ENCODE peak calls at places on chromosomes 1 and 21, in seven cellular contexts. O, U, I, Z, J, T and M are unnamed samples.

GRCh38 chr1:32077451-32077850 is 4.7 kb downstream of the TMEM39B start:
- DNase-seq in O (no peak), U (no peak), I (no peak), Z (no peak), J (no peak), T (no peak), M (no peak)

GRCh38 chr21:25368531-25368930 is 238.8 kb downstream of the MRPL39 start:
- DNase-seq in O (no peak), U (no peak), I (no peak), Z (no peak), J (no peak), T (no peak), M (no peak)

GRCh38 chr1:99481391-99481996 is 164.4 kb upstream of the PALMD start:
- DNase-seq in O (no peak), U (peak; percentile 67), I (no peak), Z (no peak), J (no peak), T (peak; percentile 2), M (peak; percentile 33)

GRCh38 chr1:74952786-74953185 is 181.4 kb upstream of the LHX8 start:
- DNase-seq in O (no peak), U (no peak), I (no peak), Z (no peak), J (no peak), T (no peak), M (no peak)

GRCh38 chr1:35569956-35570355 is 3.2 kb upstream of the TFAP2E start:
- DNase-seq in O (no peak), U (no peak), I (no peak), Z (no peak), J (no peak), T (no peak), M (no peak)

GRCh38 chr1:101769520-101769919 is 227.2 kb downstream of the OLFM3 start:
- DNase-seq in O (no peak), U (no peak), I (no peak), Z (no peak), J (no peak), T (no peak), M (no peak)

GRCh38 chr1:42456010-42456753 is at the start of the genes PPCS and ZMYND12:
- DNase-seq in O (no peak), U (peak; percentile 70), I (peak; percentile 83), Z (peak; percentile 92), J (peak; percentile 95), T (peak; percentile 62), M (peak; percentile 83)

GRCh38 chr1:19824541-19824940 is 9.5 kb upstream of the RNF186 start:
- DNase-seq in O (no peak), U (no peak), I (no peak), Z (no peak), J (no peak), T (no peak), M (no peak)

GRCh38 chr1:180586671-180587155 is 27.9 kb downstream of the OVAAL start:
- DNase-seq in O (peak; percentile 89), U (peak; percentile 55), I (no peak), Z (no peak), J (peak; percentile 79), T (peak; percentile 52), M (no peak)

GRCh38 chr21:42474043-42474831 is 21.8 kb downstream of the RSPH1 start:
- DNase-seq in O (peak; percentile 72), U (no peak), I (no peak), Z (no peak), J (peak; percentile 93), T (peak; percentile 68), M (no peak)

GRCh38 chr21:37496972-37497371 is 130.4 kb downstream of the DYRK1A start:
- DNase-seq in O (no peak), U (no peak), I (no peak), Z (no peak), J (no peak), T (no peak), M (no peak)

GRCh38 chr1:116334015-116334547 is 39.0 kb upstream of the ATP1A1 start:
- DNase-seq in O (no peak), U (peak; percentile 29), I (no peak), Z (no peak), J (peak; percentile 76), T (no peak), M (no peak)

GRCh38 chr1:1754051-1754815 is 24.0 kb downstream of the NADK start:
- DNase-seq in O (no peak), U (no peak), I (no peak), Z (no peak), J (peak; percentile 73), T (no peak), M (no peak)

GRCh38 chr1:1755426-1755825 is 22.8 kb downstream of the NADK start:
- DNase-seq in O (no peak), U (no peak), I (no peak), Z (no peak), J (peak; percentile 71), T (no peak), M (no peak)

GRCh38 chr1:1753607-1754005 is 24.7 kb downstream of the NADK start:
- DNase-seq in O (no peak), U (no peak), I (no peak), Z (no peak), J (peak; percentile 70), T (no peak), M (no peak)

GRCh38 chr1:1752190-1752589 is 26.1 kb downstream of the NADK start:
- DNase-seq in O (no peak), U (no peak), I (no peak), Z (no peak), J (peak; percentile 54), T (no peak), M (no peak)

DNA sequence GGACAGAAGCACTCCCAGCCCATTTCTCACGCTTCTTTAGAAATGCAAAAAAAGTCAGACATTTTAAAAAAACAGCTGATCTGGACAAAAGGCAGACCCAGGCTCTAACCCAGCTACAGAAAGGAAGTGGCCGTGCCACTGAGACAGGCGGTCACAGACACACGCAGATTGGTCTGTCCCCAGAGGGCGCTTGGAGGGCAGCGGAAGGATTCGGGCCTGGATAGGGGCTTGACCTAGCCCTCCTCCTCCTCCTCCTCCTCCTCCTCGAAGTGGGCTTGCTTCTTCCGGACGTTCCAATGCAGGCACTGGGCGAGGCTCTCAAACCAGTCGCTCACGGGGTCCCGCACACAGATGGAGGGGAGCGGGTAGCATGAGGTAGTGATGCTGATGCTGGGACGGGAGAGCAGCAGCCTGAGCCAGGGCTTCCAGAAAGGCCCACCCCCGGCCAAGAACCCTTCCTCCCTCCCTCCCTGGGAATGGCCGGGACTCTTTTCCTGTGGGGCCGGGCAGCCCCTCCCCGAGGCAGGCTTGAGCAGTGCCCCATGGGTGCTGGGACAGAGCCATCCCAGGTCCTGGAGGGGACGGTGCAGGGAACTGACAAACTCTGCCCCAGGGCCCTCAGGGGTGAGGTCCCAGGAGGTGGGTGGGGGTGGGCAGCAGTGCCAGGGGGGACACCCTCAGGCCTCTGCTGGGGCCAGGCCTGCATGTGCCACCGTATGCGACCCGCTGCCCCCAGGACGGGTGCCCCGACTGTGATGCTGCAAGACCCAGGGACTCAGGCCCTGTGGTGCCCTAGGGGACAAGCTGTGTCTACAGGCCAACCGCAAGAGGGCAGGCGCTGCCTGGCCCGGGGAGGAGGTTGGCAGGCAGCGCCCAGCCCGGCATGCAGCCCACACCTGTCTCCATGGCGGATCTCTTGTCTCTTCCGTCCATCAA is 25.3 kb downstream of the NADK start:
- DNase-seq in O (no peak), U (no peak), I (no peak), Z (no peak), J (peak; percentile 75), T (no peak), M (no peak)
- TF ChIP-seq CTCF in O (no peak), U (no peak), I (no peak), Z (no peak), J (no peak), T (no peak), M (no peak)

GRCh38 chr1:47993881-47994625 is 3.1 kb downstream of the TRABD2B start:
- DNase-seq in O (no peak), U (no peak), I (no peak), Z (no peak), J (peak; percentile 66), T (no peak), M (no peak)

GRCh38 chr1:47997289-47998200 is at the start of gene TRABD2B:
- DNase-seq in O (no peak), U (no peak), I (no peak), Z (peak; percentile 87), J (peak; percentile 93), T (peak; percentile 74), M (peak; percentile 81)

GRCh38 chr1:47996406-47997226 is 569 bp downstream of the TRABD2B start:
- DNase-seq in O (no peak), U (no peak), I (no peak), Z (no peak), J (peak; percentile 75), T (peak; percentile 15), M (no peak)

GRCh38 chr1:47996060-47996405 is 1.2 kb downstream of the TRABD2B start:
- DNase-seq in O (no peak), U (no peak), I (no peak), Z (no peak), J (no peak), T (no peak), M (no peak)

GRCh38 chr1:47995306-47996050 is 1.7 kb downstream of the TRABD2B start:
- DNase-seq in O (no peak), U (no peak), I (no peak), Z (no peak), J (no peak), T (no peak), M (no peak)
- H3K4me3 ChIP-seq in O (peak overlapping the region; percentile 71), U (no peak overlapping the region), I (no peak overlapping the region), Z (peak overlapping the region; percentile 77), J (peak overlapping the region; percentile 86), T (no peak overlapping the region), M (no peak overlapping the region)

DNA sequence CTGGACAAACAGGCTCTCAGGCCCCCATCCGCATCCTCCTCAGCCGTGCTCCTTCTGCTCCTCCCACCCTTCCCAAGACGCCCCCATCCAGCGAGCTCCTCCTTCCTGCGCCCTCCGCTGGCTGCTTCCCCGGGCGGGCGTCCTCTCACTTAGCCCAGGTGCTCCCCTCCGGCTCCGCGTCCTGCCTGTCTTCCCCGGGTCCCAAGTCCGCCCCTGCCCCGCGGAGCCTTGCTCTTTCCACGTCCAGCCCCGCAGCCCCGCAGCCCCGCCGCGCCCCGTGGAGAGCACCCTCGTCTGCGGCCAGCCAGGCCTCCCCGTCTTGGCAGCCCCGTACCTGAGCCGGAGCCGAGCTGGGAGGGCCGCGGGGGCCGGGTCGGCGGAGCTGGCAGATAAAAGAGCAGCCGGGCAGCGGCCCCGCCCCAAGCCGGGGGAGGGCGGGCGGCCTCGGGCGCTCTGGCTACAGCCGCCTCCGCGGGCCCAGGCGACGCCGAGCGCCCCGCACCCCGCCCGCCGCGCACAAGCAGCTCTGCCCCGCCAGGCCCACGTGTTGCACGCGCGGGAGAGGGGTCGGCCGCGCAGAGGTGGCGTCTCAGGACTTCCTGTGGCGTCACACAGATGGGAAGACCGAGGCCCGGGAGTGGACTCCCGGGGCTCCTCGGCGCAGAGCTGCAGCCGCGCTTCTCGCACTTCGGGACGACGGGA is at the start of gene PAQR7:
- DNase-seq in O (no peak), U (peak; percentile 44), I (no peak), Z (peak; percentile 93), J (peak; percentile 95), T (peak; percentile 15), M (peak; percentile 79)
- TF ChIP-seq CTCF in O (no peak), U (peak; percentile 36), I (no peak), Z (no peak), J (no peak), T (no peak), M (no peak)

DNA sequence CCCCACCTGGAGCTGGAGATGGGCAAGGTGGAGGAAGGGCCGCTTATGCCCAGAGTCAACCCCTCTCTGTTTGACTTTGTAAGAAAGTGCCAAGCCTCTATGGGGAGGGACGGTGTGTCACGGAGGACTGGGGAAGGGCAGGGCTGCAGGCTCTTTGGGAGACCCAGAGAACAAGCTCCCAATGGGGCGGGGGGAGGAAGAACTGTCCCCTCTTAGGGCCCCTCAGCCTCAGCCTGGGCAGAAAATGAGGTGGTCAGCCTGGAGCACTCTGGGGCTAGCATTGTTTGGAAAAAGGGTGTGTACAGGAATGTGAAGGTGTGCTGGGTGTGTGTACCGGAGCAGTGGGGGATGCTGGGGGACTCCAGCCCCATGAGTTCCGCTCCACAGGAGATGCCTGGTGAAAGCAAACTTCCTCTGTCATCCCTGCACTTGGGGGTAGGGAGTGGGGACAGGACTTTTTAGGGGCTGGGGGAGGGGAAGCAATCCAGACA is 1.2 kb upstream of the INAVA start:
- DNase-seq in O (no peak), U (no peak), I (no peak), Z (no peak), J (no peak), T (peak; percentile 46), M (no peak)
- H3K4me3 ChIP-seq in O (peak overlapping the region; percentile 32), U (no peak overlapping the region), I (no peak overlapping the region), Z (no peak overlapping the region), J (no peak overlapping the region), T (peak overlapping the region; percentile 68), M (no peak overlapping the region)